ENCODE peak calls at places on chromosomes 11 and 22, in six cellular contexts. T, K, D, O, H and Y are unnamed samples.

GRCh38 chr11:47415949-47416472 is 7.6 kb downstream of the SLC39A13 start:
- ATAC-seq in T (peak), K (no peak), D (peak), O (no peak), H (peak), Y (no peak)

GRCh38 chr22:22408731-22409696 is 99.5 kb downstream of the ZNF280B start:
- ATAC-seq in T (peak), K (peak), D (no peak), O (peak), H (peak), Y (peak)

GRCh38 chr22:40176921-40177737 is 596 bp upstream of the TNRC6B start:
- ATAC-seq in T (peak), K (peak), D (peak), O (peak), H (peak), Y (peak)

GRCh38 chr22:39940757-39941305 is 19.4 kb upstream of the TMA7B start:
- ATAC-seq in T (no peak), K (peak), D (no peak), O (peak), H (no peak), Y (peak)

GRCh38 chr11:128917144-128917684 is 25.5 kb downstream of the TP53AIP1 start:
- ATAC-seq in T (no peak), K (no peak), D (no peak), O (peak), H (no peak), Y (no peak)

GRCh38 chr11:37468344-37468743 is 870.3 kb upstream of the RAG2 start:
- ATAC-seq in T (no peak), K (no peak), D (no peak), O (no peak), H (no peak), Y (no peak)

GRCh38 chr11:34358666-34359547 is 1.1 kb upstream of the ABTB2 start:
- ATAC-seq in T (peak), K (peak), D (peak), O (peak), H (peak), Y (peak)

GRCh38 chr22:20449819-20450550 is 12.4 kb upstream of the SCARF2 start:
- ATAC-seq in T (no peak), K (no peak), D (no peak), O (no peak), H (no peak), Y (no peak)

GRCh38 chr11:59706518-59707285 is 6.9 kb downstream of the OR10V1 start:
- ATAC-seq in T (peak), K (no peak), D (no peak), O (no peak), H (no peak), Y (no peak)

GRCh38 chr11:2982214-2982613 is 9.9 kb downstream of the NAP1L4 start:
- ATAC-seq in T (no peak), K (no peak), D (peak), O (no peak), H (peak), Y (no peak)

GRCh38 chr11:30174265-30175022 is 56.4 kb upstream of the FSHB start:
- ATAC-seq in T (no peak), K (no peak), D (peak), O (no peak), H (peak), Y (no peak)

GRCh38 chr11:27705873-27706820 is 5.9 kb upstream of the BDNF start:
- ATAC-seq in T (no peak), K (no peak), D (no peak), O (peak), H (no peak), Y (no peak)

GRCh38 chr11:77392842-77393241 is 81.1 kb downstream of the PAK1 start:
- ATAC-seq in T (no peak), K (no peak), D (no peak), O (no peak), H (no peak), Y (no peak)

GRCh38 chr22:50217543-50218152 is 16.8 kb downstream of the SELENOO start:
- ATAC-seq in T (no peak), K (no peak), D (no peak), O (no peak), H (no peak), Y (no peak)

GRCh38 chr22:26276530-26277200 is 107.4 kb downstream of the SEZ6L start:
- ATAC-seq in T (no peak), K (no peak), D (no peak), O (no peak), H (no peak), Y (no peak)